ENCODE peak calls at places on chromosomes 3 and 15, in six cellular contexts. I is MM.1S, U is GM23248, Y is Karpas-422, M is HCT116, S is SK-N-SH. J is an unnamed sample. For H3K9me2, the result is how much of the 10 kb centered on the place peaks cover.

GRCh38 chr3:71185733-71186455 is 397.6 kb downstream of the FOXP1 start:
- DNase-seq in I (no peak), U (peak), Y (peak), M (no peak), S (no peak), J (peak)

GRCh38 chr15:67107014-67107812 is 41.8 kb downstream of the SMAD3 start:
- DNase-seq in I (no peak), U (peak), Y (no peak), M (peak), S (no peak), J (peak)

GRCh38 chr3:139127101-139127500 is 82.4 kb upstream of the PRR23C start:
- DNase-seq in I (no peak), U (peak), Y (peak), M (no peak), S (no peak), J (no peak)

GRCh38 chr15:101267320-101268104 is 9.8 kb downstream of the SELENOS start:
- DNase-seq in I (no peak), U (peak), Y (no peak), M (no peak), S (no peak), J (peak)

GRCh38 chr15:62809106-62809967 is 233.2 kb upstream of the TPM1 start:
- DNase-seq in I (no peak), U (peak), Y (no peak), M (no peak), S (peak), J (no peak)

GRCh38 chr15:34691024-34691423 is 63.8 kb downstream of the GJD2 start:
- DNase-seq in I (no peak), U (peak), Y (no peak), M (no peak), S (no peak), J (peak)

GRCh38 chr15:48984811-48985352 is 21.2 kb upstream of the SHC4 start:
- DNase-seq in I (no peak), U (peak), Y (no peak), M (no peak), S (no peak), J (no peak)

GRCh38 chr3:197376020-197376419 is 77.6 kb upstream of the DLG1 start:
- DNase-seq in I (no peak), U (no peak), Y (no peak), M (no peak), S (no peak), J (no peak)

GRCh38 chr3:120983841-120984240 is 75.8 kb downstream of the STXBP5L start:
- DNase-seq in I (no peak), U (no peak), Y (no peak), M (no peak), S (no peak), J (no peak)

GRCh38 chr3:187966636-187967035 is 187.3 kb upstream of the LPP start:
- DNase-seq in I (no peak), U (no peak), Y (peak), M (no peak), S (no peak), J (no peak)

GRCh38 chr3:133610031-133610430 is 36.5 kb downstream of the CDV3 start:
- DNase-seq in I (no peak), U (peak), Y (no peak), M (no peak), S (no peak), J (no peak)

GRCh38 chr3:14093831-14094230 is 30.8 kb downstream of the CHCHD4 start:
- DNase-seq in I (no peak), U (no peak), Y (no peak), M (no peak), S (no peak), J (peak)

GRCh38 chr3:102674284-102674683 is 239.5 kb downstream of the ZPLD1 start:
- DNase-seq in I (no peak), U (no peak), Y (no peak), M (no peak), S (no peak), J (no peak)

GRCh38 chr15:85482896-85483295 is 102.5 kb downstream of the AKAP13 start:
- DNase-seq in I (no peak), U (peak), Y (peak), M (no peak), S (no peak), J (no peak)

GRCh38 chr3:197224034-197224444 is 74.4 kb downstream of the DLG1 start:
- DNase-seq in I (peak), U (peak), Y (peak), M (peak), S (peak), J (peak)

GRCh38 chr15:73952913-73953750 is 26.9 kb downstream of the LOXL1 start:
- DNase-seq in I (no peak), U (no peak), Y (no peak), M (no peak), S (peak), J (peak)

GRCh38 chr15:44537728-44538240 is 837 bp downstream of the EIF3J start:
- DNase-seq in I (no peak), U (no peak), Y (peak), M (no peak), S (peak), J (peak)

GRCh38 chr3:119302697-119303630 is 8.8 kb downstream of the ARHGAP31 start:
- DNase-seq in I (no peak), U (no peak), Y (no peak), M (no peak), S (no peak), J (peak)

GRCh38 chr15:63597033-63597790 is at the start of gene FBXL22:
- DNase-seq in I (no peak), U (peak), Y (no peak), M (no peak), S (no peak), J (no peak)

GRCh38 chr3:14879161-14879888 is 60.6 kb downstream of the FGD5 start:
- DNase-seq in I (no peak), U (no peak), Y (no peak), M (no peak), S (peak), J (peak)

GRCh38 chr3:79383402-79384012 is 384.3 kb downstream of the ROBO1 start:
- DNase-seq in I (no peak), U (peak), Y (no peak), M (no peak), S (no peak), J (peak)

GRCh38 chr3:119819806-119820205 is 37.9 kb downstream of the NR1I2 start:
- DNase-seq in I (no peak), U (peak), Y (no peak), M (no peak), S (no peak), J (peak)

GRCh38 chr3:41162541-41162940 is 36.8 kb upstream of the CTNNB1 start:
- DNase-seq in I (no peak), U (no peak), Y (no peak), M (no peak), S (no peak), J (no peak)

GRCh38 chr3:41158947-41159346 is 40.4 kb upstream of the CTNNB1 start:
- DNase-seq in I (no peak), U (no peak), Y (no peak), M (no peak), S (no peak), J (peak)

GRCh38 chr3:41159581-41160189 is 39.6 kb upstream of the CTNNB1 start:
- DNase-seq in I (no peak), U (no peak), Y (no peak), M (peak), S (no peak), J (peak)

GRCh38 chr3:41163399-41163798 is 35.9 kb upstream of the CTNNB1 start:
- DNase-seq in I (no peak), U (no peak), Y (no peak), M (no peak), S (no peak), J (no peak)

DNA sequence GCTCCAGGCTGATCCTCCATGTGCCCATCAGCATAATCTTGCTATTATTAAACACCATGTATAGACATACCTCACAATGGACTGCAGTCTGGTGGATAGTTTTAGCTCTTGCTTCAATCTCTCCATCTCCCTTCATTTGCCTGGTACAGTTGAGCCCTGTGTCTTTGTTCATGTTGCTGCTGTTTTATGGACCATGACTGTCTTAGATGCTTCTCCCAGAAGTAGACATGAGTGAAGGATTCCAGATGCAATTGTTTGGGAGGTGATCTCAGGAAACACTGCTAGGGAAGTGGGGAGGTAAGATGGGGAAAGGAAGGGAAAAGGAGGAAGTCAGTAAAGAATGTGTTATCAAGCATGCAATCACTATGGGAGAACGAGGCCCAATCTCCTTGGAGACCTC is 36.3 kb upstream of the CTNNB1 start:
- DNase-seq in I (no peak), U (no peak), Y (no peak), M (no peak), S (no peak), J (no peak)
- H3K9me2 ChIP-seq in I (under half), U (under half), Y (under half), M (under half), S (under half), J (under half)

GRCh38 chr3:55574671-55575070 is 87.6 kb upstream of the WNT5A start:
- DNase-seq in I (no peak), U (no peak), Y (no peak), M (no peak), S (no peak), J (no peak)

GRCh38 chr3:55571216-55571813 is 84.2 kb upstream of the WNT5A start:
- DNase-seq in I (no peak), U (no peak), Y (no peak), M (no peak), S (no peak), J (no peak)

GRCh38 chr3:55570361-55570760 is 83.3 kb upstream of the WNT5A start:
- DNase-seq in I (no peak), U (no peak), Y (no peak), M (no peak), S (no peak), J (no peak)

GRCh38 chr3:55572816-55573215 is 85.7 kb upstream of the WNT5A start:
- DNase-seq in I (no peak), U (no peak), Y (no peak), M (no peak), S (no peak), J (no peak)

DNA sequence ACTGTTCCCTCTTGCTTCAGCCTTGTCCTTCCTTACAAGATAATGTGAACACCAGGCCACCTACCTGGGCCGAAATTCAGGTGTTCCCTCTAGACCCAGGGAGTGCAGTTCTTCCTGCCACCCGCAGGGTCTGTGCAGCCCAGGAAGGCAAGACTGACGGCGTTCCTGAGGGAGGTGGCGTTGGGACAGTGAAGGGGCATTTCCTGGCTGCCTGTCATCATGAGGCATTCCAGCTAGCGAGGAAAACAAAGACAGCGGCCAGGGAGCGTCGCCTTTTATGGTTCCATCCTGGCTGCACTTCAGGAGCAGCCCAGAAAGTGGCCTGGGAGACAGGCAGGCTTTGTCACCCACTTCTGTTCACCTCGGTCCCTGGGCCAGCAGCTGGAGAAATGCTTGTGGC is 84.8 kb upstream of the WNT5A start:
- DNase-seq in I (no peak), U (no peak), Y (no peak), M (no peak), S (no peak), J (no peak)
- H3K9ac ChIP-seq in I (no peak), U (no peak), Y (no peak), M (no peak), S (no peak), J (no peak)

GRCh38 chr3:50155491-50155878 is 361 bp downstream of the SEMA3F start:
- DNase-seq in I (no peak), U (no peak), Y (no peak), M (no peak), S (no peak), J (no peak)

GRCh38 chr3:50153782-50154475 is 1.2 kb upstream of the SEMA3F start:
- DNase-seq in I (no peak), U (no peak), Y (no peak), M (no peak), S (no peak), J (no peak)

GRCh38 chr3:50154840-50155490 is at the start of gene SEMA3F:
- DNase-seq in I (peak), U (peak), Y (peak), M (no peak), S (peak), J (peak)

GRCh38 chr3:50155891-50156290 is 767 bp downstream of the SEMA3F start:
- DNase-seq in I (no peak), U (no peak), Y (no peak), M (no peak), S (no peak), J (no peak)

GRCh38 chr3:50154476-50154839 is 666 bp upstream of the SEMA3F start:
- DNase-seq in I (no peak), U (no peak), Y (no peak), M (no peak), S (peak), J (no peak)
- H3K9me2 ChIP-seq in I (under half), U (under half), Y (under half), M (under half), S (under half), J (under half)

DNA sequence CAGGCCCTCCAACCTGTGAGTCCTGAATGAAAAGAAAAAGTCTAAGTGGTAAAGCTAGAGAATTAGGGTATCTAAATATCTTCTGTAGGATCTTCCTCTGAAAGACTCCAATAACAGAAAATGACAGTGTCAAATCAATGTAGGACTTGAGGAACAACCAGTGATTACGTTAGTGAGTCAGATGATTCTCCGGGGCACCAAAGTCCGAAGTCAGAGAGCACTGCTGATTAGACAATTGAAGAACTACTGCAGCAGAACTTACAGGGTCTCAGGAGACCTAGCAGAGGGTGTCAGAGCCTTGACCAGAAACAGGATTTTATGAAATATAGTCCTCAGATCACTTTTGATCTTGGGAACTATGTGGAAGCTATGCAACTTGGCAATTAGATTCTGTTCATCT is 605.8 kb downstream of the EPHA3 start:
- DNase-seq in I (no peak), U (no peak), Y (no peak), M (no peak), S (no peak), J (no peak)
- H3K9ac ChIP-seq in I (no peak), U (no peak), Y (no peak), M (no peak), S (no peak), J (no peak)

DNA sequence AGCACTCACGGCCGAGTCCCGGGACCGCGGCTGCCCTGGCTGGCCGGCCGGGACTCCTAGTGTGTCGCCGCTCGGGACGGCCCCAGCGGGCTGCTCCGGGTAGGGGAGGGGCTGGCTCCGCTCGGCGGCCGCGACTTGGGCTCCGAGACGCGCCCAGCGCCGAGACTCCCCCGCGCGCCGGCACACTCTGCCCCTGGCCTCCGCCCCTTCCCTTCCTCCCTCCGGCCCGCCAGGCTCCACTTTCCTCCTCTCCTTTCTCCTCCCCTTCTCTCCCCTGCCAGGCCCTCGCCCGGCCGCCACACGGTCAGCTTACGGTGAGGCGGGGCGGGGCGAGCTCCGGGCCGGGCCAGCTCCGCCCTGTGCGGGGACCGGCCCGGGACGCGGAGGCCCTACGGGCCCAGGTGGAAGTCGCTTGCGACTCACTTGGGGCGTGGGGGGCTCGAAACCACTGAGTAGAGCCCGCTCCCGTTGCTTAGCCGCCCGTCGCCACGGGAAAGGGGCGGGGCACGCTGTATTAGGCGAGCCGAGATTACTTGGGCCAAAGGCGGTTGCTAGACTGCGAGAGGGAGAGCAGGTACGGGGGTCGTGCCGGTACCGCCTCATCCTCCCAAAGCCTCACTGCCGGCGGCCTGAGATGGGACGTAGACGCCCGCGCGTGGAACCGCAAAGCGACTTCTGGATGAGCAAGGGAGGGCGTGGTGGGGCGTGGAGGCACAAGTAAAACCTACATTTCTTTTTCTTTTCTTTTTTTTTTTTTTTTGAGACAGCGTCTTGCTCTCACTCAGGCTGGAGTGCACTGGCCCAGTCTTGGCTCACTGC is at the start of gene ITGB5:
- DNase-seq in I (peak), U (peak), Y (no peak), M (peak), S (peak), J (peak)
- H3K9me2 ChIP-seq in I (under half), U (under half), Y (under half), M (under half), S (under half), J (under half)

GRCh38 chr3:64441861-64442260 is 216.6 kb upstream of the PRICKLE2 start:
- DNase-seq in I (no peak), U (no peak), Y (no peak), M (no peak), S (no peak), J (no peak)

GRCh38 chr3:64444619-64445317 is 219.5 kb upstream of the PRICKLE2 start:
- DNase-seq in I (peak), U (peak), Y (no peak), M (no peak), S (peak), J (no peak)

GRCh38 chr3:64443553-64444331 is 218.5 kb upstream of the PRICKLE2 start:
- DNase-seq in I (no peak), U (peak), Y (no peak), M (no peak), S (peak), J (no peak)

GRCh38 chr3:64449026-64449425 is 223.8 kb upstream of the PRICKLE2 start:
- DNase-seq in I (no peak), U (no peak), Y (no peak), M (no peak), S (no peak), J (no peak)

GRCh38 chr3:64445318-64446300 is 220.3 kb upstream of the PRICKLE2 start:
- DNase-seq in I (no peak), U (peak), Y (no peak), M (no peak), S (peak), J (no peak)
- H3K9ac ChIP-seq in I (no peak), U (peak), Y (no peak), M (no peak), S (peak), J (no peak)

GRCh38 chr3:41164776-41165175 is 34.5 kb upstream of the CTNNB1 start:
- DNase-seq in I (no peak), U (no peak), Y (no peak), M (no peak), S (no peak), J (no peak)
- H3K9me2 ChIP-seq in I (under half), U (under half), Y (under half), M (under half), S (under half), J (under half)

J was measured in PC-3.